ENCODE peak calls at places on chromosomes 2 and 18, in seven cellular contexts. B is activated CD4-positive, alpha-beta T cell treated with anti-CD3 and anti-CD28 coated beads, Interleukin-2, amount 50 U/mL, for 48 hours; G is Daoy; N is PC-9; A is GM10248; F is effector CD4-positive, alpha-beta T cell; Z is HT-29. Y is an unnamed sample.

GRCh38 chr2:59288771-59289170 is 1047.6 kb upstream of the FANCL start:
- DNase-seq in B (no peak), G (peak; percentile 31), N (no peak), A (no peak), F (no peak), Z (no peak), Y (no peak)

GRCh38 chr2:64837925-64838641 is 151.1 kb upstream of the SLC1A4 start:
- DNase-seq in B (no peak), G (peak; percentile 83), N (peak; percentile 87), A (no peak), F (no peak), Z (peak; percentile 83), Y (no peak)

GRCh38 chr2:20212459-20212870 is 12.5 kb downstream of the SDC1 start:
- DNase-seq in B (no peak), G (no peak), N (no peak), A (no peak), F (no peak), Z (no peak), Y (peak; percentile 12)

GRCh38 chr2:8754056-8754790 is 72.4 kb downstream of the ID2 start:
- DNase-seq in B (no peak), G (no peak), N (no peak), A (no peak), F (no peak), Z (no peak), Y (peak; percentile 44)

GRCh38 chr2:229003256-229003655 is 267.8 kb downstream of the PID1 start:
- DNase-seq in B (no peak), G (no peak), N (no peak), A (no peak), F (no peak), Z (no peak), Y (no peak)

GRCh38 chr18:60100805-60101204 is 201.0 kb downstream of the PMAIP1 start:
- DNase-seq in B (no peak), G (no peak), N (no peak), A (no peak), F (no peak), Z (no peak), Y (no peak)

GRCh38 chr2:234861841-234862735 is 89.7 kb upstream of the SH3BP4 start:
- DNase-seq in B (no peak), G (no peak), N (no peak), A (no peak), F (no peak), Z (no peak), Y (no peak)

GRCh38 chr2:186544255-186544675 is 45.6 kb upstream of the ITGAV start:
- DNase-seq in B (no peak), G (peak; percentile 87), N (peak; percentile 83), A (no peak), F (no peak), Z (peak; percentile 54), Y (peak; percentile 88)

GRCh38 chr2:217160978-217161973 is 301.4 kb upstream of the TNP1 start:
- DNase-seq in B (no peak), G (peak; percentile 11), N (no peak), A (no peak), F (no peak), Z (no peak), Y (no peak)

GRCh38 chr2:215283221-215283620 is 28.6 kb upstream of the ATIC start:
- DNase-seq in B (no peak), G (no peak), N (peak; percentile 54), A (no peak), F (no peak), Z (no peak), Y (no peak)

GRCh38 chr2:112159454-112159921 is 21.3 kb downstream of the FBLN7 start:
- DNase-seq in B (no peak), G (no peak), N (no peak), A (no peak), F (no peak), Z (no peak), Y (no peak)

GRCh38 chr2:19301706-19302105 is 56.7 kb downstream of the OSR1 start:
- DNase-seq in B (no peak), G (no peak), N (no peak), A (no peak), F (no peak), Z (no peak), Y (no peak)

GRCh38 chr2:189293164-189293563 is 113.6 kb upstream of the COL5A2 start:
- DNase-seq in B (no peak), G (peak; percentile 19), N (no peak), A (no peak), F (no peak), Z (no peak), Y (peak; percentile 71)

GRCh38 chr18:49926076-49926745 is 112.9 kb upstream of the ACAA2 start:
- DNase-seq in B (no peak), G (no peak), N (no peak), A (no peak), F (no peak), Z (no peak), Y (no peak)

GRCh38 chr2:207163815-207164747 is 1.7 kb downstream of the KLF7 start:
- DNase-seq in B (peak; percentile 38), G (peak; percentile 56), N (peak; percentile 35), A (no peak), F (no peak), Z (no peak), Y (peak; percentile 59)

GRCh38 chr18:79699653-79700052 is 20.1 kb downstream of the CTDP1 start:
- DNase-seq in B (no peak), G (no peak), N (no peak), A (no peak), F (no peak), Z (no peak), Y (no peak)

GRCh38 chr2:196170681-196171247 is 614 bp downstream of the STK17B start:
- DNase-seq in B (no peak), G (peak; percentile 64), N (peak; percentile 43), A (no peak), F (peak; percentile 38), Z (no peak), Y (no peak)

GRCh38 chr2:70442301-70443077 is 111.1 kb downstream of the TGFA start:
- DNase-seq in B (no peak), G (peak; percentile 48), N (no peak), A (no peak), F (no peak), Z (no peak), Y (no peak)

GRCh38 chr2:197042613-197043248 is 116.2 kb upstream of the PGAP1 start:
- DNase-seq in B (no peak), G (no peak), N (no peak), A (no peak), F (no peak), Z (no peak), Y (no peak)

GRCh38 chr18:12038082-12038660 is 55.5 kb upstream of the ANKRD62 start:
- DNase-seq in B (peak; percentile 40), G (no peak), N (no peak), A (peak; percentile 29), F (no peak), Z (peak; percentile 7), Y (no peak)

GRCh38 chr2:202237787-202238233 is 587 bp downstream of the SUMO1 start:
- DNase-seq in B (no peak), G (peak; percentile 34), N (no peak), A (peak; percentile 31), F (peak; percentile 19), Z (peak; percentile 62), Y (peak; percentile 40)